ENCODE peak calls at places on chromosomes 5 and 9, in seven cellular contexts. C is NCI-H774, I is cerebellum, L is nephron progenitor cell, V is small intestine, B is T-helper 1 cell, F is progenitor cell of endocrine pancreas. K is an unnamed sample.

GRCh38 chr5:79666758-79667157 is 22.9 kb upstream of the CMYA5 start:
- DNase-seq in C (no peak), I (no peak), L (no peak), V (no peak), B (no peak), F (no peak), K (no peak)

GRCh38 chr5:128062172-128062746 is 21.3 kb upstream of the SLC12A2 start:
- DNase-seq in C (no peak), I (no peak), L (no peak), V (peak; percentile 21), B (no peak), F (no peak), K (no peak)

GRCh38 chr5:172559004-172559932 is 81.8 kb upstream of the NEURL1B start:
- DNase-seq in C (no peak), I (peak; percentile 31), L (peak; percentile 26), V (no peak), B (no peak), F (no peak), K (peak; percentile 97)

GRCh38 chr9:136138566-136138965 is 19.9 kb upstream of the TMEM250 start:
- DNase-seq in C (peak; percentile 80), I (no peak), L (peak; percentile 65), V (peak; percentile 18), B (no peak), F (peak; percentile 58), K (peak; percentile 20)

GRCh38 chr9:137744632-137745183 is 125.9 kb downstream of the EHMT1 start:
- DNase-seq in C (no peak), I (no peak), L (no peak), V (no peak), B (no peak), F (no peak), K (no peak)

GRCh38 chr5:40652441-40653220 is 27.1 kb upstream of the PTGER4 start:
- DNase-seq in C (no peak), I (no peak), L (no peak), V (peak; percentile 66), B (no peak), F (no peak), K (no peak)

GRCh38 chr9:119441832-119442231 is 72.6 kb upstream of the BRINP1 start:
- DNase-seq in C (no peak), I (no peak), L (no peak), V (no peak), B (no peak), F (no peak), K (no peak)

GRCh38 chr5:42526179-42526578 is 102.9 kb downstream of the GHR start:
- DNase-seq in C (no peak), I (no peak), L (no peak), V (no peak), B (no peak), F (no peak), K (no peak)

GRCh38 chr5:170315154-170315553 is 17.6 kb upstream of the LCP2 start:
- DNase-seq in C (no peak), I (peak; percentile 43), L (peak; percentile 14), V (no peak), B (no peak), F (no peak), K (peak; percentile 74)

GRCh38 chr5:32443541-32444190 is 874 bp downstream of the ZFR start:
- DNase-seq in C (peak; percentile 56), I (peak; percentile 40), L (peak; percentile 59), V (peak; percentile 35), B (peak; percentile 50), F (peak; percentile 21), K (peak; percentile 56)

GRCh38 chr9:110432253-110432652 is 94.6 kb upstream of the TXNDC8 start:
- DNase-seq in C (no peak), I (no peak), L (no peak), V (no peak), B (no peak), F (no peak), K (no peak)

GRCh38 chr9:89797970-89798369 is 193.2 kb downstream of the GADD45G start:
- DNase-seq in C (no peak), I (no peak), L (no peak), V (no peak), B (no peak), F (no peak), K (no peak)

GRCh38 chr9:34633851-34634550 is 3.6 kb downstream of the SIGMAR1 start:
- DNase-seq in C (peak; percentile 22), I (peak; percentile 83), L (peak; percentile 78), V (peak; percentile 72), B (peak; percentile 62), F (peak; percentile 57), K (peak; percentile 73)

GRCh38 chr9:113511856-113512761 is 48.6 kb downstream of the RGS3 start:
- DNase-seq in C (no peak), I (no peak), L (no peak), V (peak; percentile 47), B (peak; percentile 46), F (no peak), K (no peak)

GRCh38 chr9:83483223-83483622 is 55.0 kb downstream of the FRMD3 start:
- DNase-seq in C (no peak), I (no peak), L (no peak), V (no peak), B (no peak), F (no peak), K (no peak)

GRCh38 chr9:121658166-121658565 is 6.7 kb downstream of the DAB2IP start:
- DNase-seq in C (no peak), I (peak; percentile 70), L (no peak), V (no peak), B (no peak), F (no peak), K (no peak)

K was measured in cardiac muscle cell.